ENCODE peak calls at places on chromosomes 13 and 19, in ten cellular contexts. One of them, this sample, is unnamed.

GRCh38 chr19:14120497-14120780 is 2.9 kb upstream of the PRKACA start:
- DNase-seq in CD4-positive, CD25-positive, alpha-beta regulatory T cell: no peak
- DNase-seq in sigmoid colon: no peak
- DNase-seq in stimulated activated CD4-positive, alpha-beta T cell treated with anti-CD3 and anti-CD28 coated beads, Interleukin-2, amount 100 ng/mL, for 48 hours: no peak
- DNase-seq in activated CD4-positive, alpha-beta T cell treated with anti-CD3 and anti-CD28 coated beads for 48 hours: no peak
- DNase-seq in iris pigment epithelial cell: no peak
- DNase-seq in T-helper 2 cell: no peak
- DNase-seq in IMR-90: no peak
- DNase-seq in activated naive CD8-positive, alpha-beta T cell treated with anti-CD3 and anti-CD28 coated beads for 36 hours: no peak
- DNase-seq in HFF-Myc: no peak
- DNase-seq in this sample: no peak

GRCh38 chr13:95106562-95106961 is 194.7 kb downstream of the ABCC4 start:
- DNase-seq in activated naive CD8-positive, alpha-beta T cell treated with anti-CD3 and anti-CD28 coated beads for 36 hours: no peak
- DNase-seq in iris pigment epithelial cell: peak; percentile 37
- DNase-seq in IMR-90: no peak
- DNase-seq in HFF-Myc: no peak
- DNase-seq in CD4-positive, CD25-positive, alpha-beta regulatory T cell: no peak
- DNase-seq in stimulated activated CD4-positive, alpha-beta T cell treated with anti-CD3 and anti-CD28 coated beads, Interleukin-2, amount 100 ng/mL, for 48 hours: no peak
- DNase-seq in sigmoid colon: no peak
- DNase-seq in T-helper 2 cell: no peak
- DNase-seq in activated CD4-positive, alpha-beta T cell treated with anti-CD3 and anti-CD28 coated beads for 48 hours: no peak
- DNase-seq in this sample: peak; percentile 13

GRCh38 chr13:39362652-39363390 is 240.2 kb downstream of the LHFPL6 start:
- DNase-seq in stimulated activated CD4-positive, alpha-beta T cell treated with anti-CD3 and anti-CD28 coated beads, Interleukin-2, amount 100 ng/mL, for 48 hours: no peak
- DNase-seq in sigmoid colon: peak; percentile 70
- DNase-seq in iris pigment epithelial cell: no peak
- DNase-seq in IMR-90: peak; percentile 42
- DNase-seq in HFF-Myc: no peak
- DNase-seq in activated naive CD8-positive, alpha-beta T cell treated with anti-CD3 and anti-CD28 coated beads for 36 hours: no peak
- DNase-seq in T-helper 2 cell: no peak
- DNase-seq in CD4-positive, CD25-positive, alpha-beta regulatory T cell: no peak
- DNase-seq in activated CD4-positive, alpha-beta T cell treated with anti-CD3 and anti-CD28 coated beads for 48 hours: no peak
- DNase-seq in this sample: no peak

GRCh38 chr19:18659281-18660050 is 22.6 kb downstream of the KLHL26 start:
- DNase-seq in sigmoid colon: no peak
- DNase-seq in activated naive CD8-positive, alpha-beta T cell treated with anti-CD3 and anti-CD28 coated beads for 36 hours: no peak
- DNase-seq in stimulated activated CD4-positive, alpha-beta T cell treated with anti-CD3 and anti-CD28 coated beads, Interleukin-2, amount 100 ng/mL, for 48 hours: no peak
- DNase-seq in T-helper 2 cell: no peak
- DNase-seq in CD4-positive, CD25-positive, alpha-beta regulatory T cell: no peak
- DNase-seq in IMR-90: no peak
- DNase-seq in iris pigment epithelial cell: no peak
- DNase-seq in HFF-Myc: no peak
- DNase-seq in activated CD4-positive, alpha-beta T cell treated with anti-CD3 and anti-CD28 coated beads for 48 hours: no peak
- DNase-seq in this sample: no peak

GRCh38 chr13:30708541-30708940 is 26.8 kb upstream of the ALOX5AP start:
- DNase-seq in stimulated activated CD4-positive, alpha-beta T cell treated with anti-CD3 and anti-CD28 coated beads, Interleukin-2, amount 100 ng/mL, for 48 hours: no peak
- DNase-seq in IMR-90: peak; percentile 69
- DNase-seq in CD4-positive, CD25-positive, alpha-beta regulatory T cell: no peak
- DNase-seq in iris pigment epithelial cell: peak; percentile 84
- DNase-seq in activated CD4-positive, alpha-beta T cell treated with anti-CD3 and anti-CD28 coated beads for 48 hours: no peak
- DNase-seq in sigmoid colon: no peak
- DNase-seq in activated naive CD8-positive, alpha-beta T cell treated with anti-CD3 and anti-CD28 coated beads for 36 hours: no peak
- DNase-seq in T-helper 2 cell: no peak
- DNase-seq in HFF-Myc: no peak
- DNase-seq in this sample: peak; percentile 88

GRCh38 chr13:74114202-74114601 is 20.0 kb downstream of the KLF12 start:
- DNase-seq in iris pigment epithelial cell: peak; percentile 88
- DNase-seq in activated naive CD8-positive, alpha-beta T cell treated with anti-CD3 and anti-CD28 coated beads for 36 hours: no peak
- DNase-seq in CD4-positive, CD25-positive, alpha-beta regulatory T cell: no peak
- DNase-seq in activated CD4-positive, alpha-beta T cell treated with anti-CD3 and anti-CD28 coated beads for 48 hours: no peak
- DNase-seq in stimulated activated CD4-positive, alpha-beta T cell treated with anti-CD3 and anti-CD28 coated beads, Interleukin-2, amount 100 ng/mL, for 48 hours: no peak
- DNase-seq in HFF-Myc: no peak
- DNase-seq in sigmoid colon: no peak
- DNase-seq in T-helper 2 cell: no peak
- DNase-seq in IMR-90: peak; percentile 62
- DNase-seq in this sample: peak; percentile 57

GRCh38 chr13:34013061-34013460 is 195.1 kb downstream of the RFC3 start:
- DNase-seq in sigmoid colon: no peak
- DNase-seq in stimulated activated CD4-positive, alpha-beta T cell treated with anti-CD3 and anti-CD28 coated beads, Interleukin-2, amount 100 ng/mL, for 48 hours: no peak
- DNase-seq in IMR-90: no peak
- DNase-seq in activated naive CD8-positive, alpha-beta T cell treated with anti-CD3 and anti-CD28 coated beads for 36 hours: no peak
- DNase-seq in T-helper 2 cell: no peak
- DNase-seq in CD4-positive, CD25-positive, alpha-beta regulatory T cell: no peak
- DNase-seq in iris pigment epithelial cell: no peak
- DNase-seq in activated CD4-positive, alpha-beta T cell treated with anti-CD3 and anti-CD28 coated beads for 48 hours: no peak
- DNase-seq in HFF-Myc: no peak
- DNase-seq in this sample: no peak

GRCh38 chr13:27663947-27664346 is 42.3 kb downstream of the POLR1D start:
- DNase-seq in sigmoid colon: no peak
- DNase-seq in stimulated activated CD4-positive, alpha-beta T cell treated with anti-CD3 and anti-CD28 coated beads, Interleukin-2, amount 100 ng/mL, for 48 hours: no peak
- DNase-seq in CD4-positive, CD25-positive, alpha-beta regulatory T cell: no peak
- DNase-seq in activated CD4-positive, alpha-beta T cell treated with anti-CD3 and anti-CD28 coated beads for 48 hours: no peak
- DNase-seq in activated naive CD8-positive, alpha-beta T cell treated with anti-CD3 and anti-CD28 coated beads for 36 hours: no peak
- DNase-seq in iris pigment epithelial cell: no peak
- DNase-seq in IMR-90: no peak
- DNase-seq in T-helper 2 cell: no peak
- DNase-seq in HFF-Myc: no peak
- DNase-seq in this sample: peak; percentile 12

GRCh38 chr19:40521276-40521675 is 54.5 kb downstream of the SPTBN4 start:
- DNase-seq in activated CD4-positive, alpha-beta T cell treated with anti-CD3 and anti-CD28 coated beads for 48 hours: peak; percentile 12
- DNase-seq in CD4-positive, CD25-positive, alpha-beta regulatory T cell: peak; percentile 27
- DNase-seq in activated naive CD8-positive, alpha-beta T cell treated with anti-CD3 and anti-CD28 coated beads for 36 hours: no peak
- DNase-seq in sigmoid colon: no peak
- DNase-seq in stimulated activated CD4-positive, alpha-beta T cell treated with anti-CD3 and anti-CD28 coated beads, Interleukin-2, amount 100 ng/mL, for 48 hours: no peak
- DNase-seq in iris pigment epithelial cell: peak; percentile 35
- DNase-seq in T-helper 2 cell: no peak
- DNase-seq in HFF-Myc: no peak
- DNase-seq in IMR-90: peak; percentile 29
- DNase-seq in this sample: peak; percentile 53

GRCh38 chr19:29211562-29212416 is 1.2 kb downstream of the UQCRFS1 start:
- DNase-seq in iris pigment epithelial cell: peak; percentile 23
- DNase-seq in CD4-positive, CD25-positive, alpha-beta regulatory T cell: peak; percentile 6
- DNase-seq in IMR-90: peak; percentile 12
- DNase-seq in T-helper 2 cell: peak; percentile 44
- DNase-seq in sigmoid colon: no peak
- DNase-seq in stimulated activated CD4-positive, alpha-beta T cell treated with anti-CD3 and anti-CD28 coated beads, Interleukin-2, amount 100 ng/mL, for 48 hours: no peak
- DNase-seq in activated CD4-positive, alpha-beta T cell treated with anti-CD3 and anti-CD28 coated beads for 48 hours: peak; percentile 31
- DNase-seq in activated naive CD8-positive, alpha-beta T cell treated with anti-CD3 and anti-CD28 coated beads for 36 hours: peak; percentile 2
- DNase-seq in HFF-Myc: no peak
- DNase-seq in this sample: peak; percentile 31

GRCh38 chr13:39811696-39812095 is 156.2 kb downstream of the COG6 start:
- DNase-seq in stimulated activated CD4-positive, alpha-beta T cell treated with anti-CD3 and anti-CD28 coated beads, Interleukin-2, amount 100 ng/mL, for 48 hours: no peak
- DNase-seq in iris pigment epithelial cell: no peak
- DNase-seq in IMR-90: no peak
- DNase-seq in activated CD4-positive, alpha-beta T cell treated with anti-CD3 and anti-CD28 coated beads for 48 hours: no peak
- DNase-seq in T-helper 2 cell: no peak
- DNase-seq in activated naive CD8-positive, alpha-beta T cell treated with anti-CD3 and anti-CD28 coated beads for 36 hours: no peak
- DNase-seq in HFF-Myc: no peak
- DNase-seq in CD4-positive, CD25-positive, alpha-beta regulatory T cell: no peak
- DNase-seq in sigmoid colon: no peak
- DNase-seq in this sample: no peak

GRCh38 chr19:34556500-34556899 is 74.9 kb downstream of the WTIP start:
- DNase-seq in activated CD4-positive, alpha-beta T cell treated with anti-CD3 and anti-CD28 coated beads for 48 hours: peak; percentile 52
- DNase-seq in stimulated activated CD4-positive, alpha-beta T cell treated with anti-CD3 and anti-CD28 coated beads, Interleukin-2, amount 100 ng/mL, for 48 hours: peak; percentile 16
- DNase-seq in activated naive CD8-positive, alpha-beta T cell treated with anti-CD3 and anti-CD28 coated beads for 36 hours: peak; percentile 15
- DNase-seq in iris pigment epithelial cell: peak; percentile 4
- DNase-seq in IMR-90: no peak
- DNase-seq in T-helper 2 cell: no peak
- DNase-seq in CD4-positive, CD25-positive, alpha-beta regulatory T cell: no peak
- DNase-seq in sigmoid colon: no peak
- DNase-seq in HFF-Myc: peak; percentile 2
- DNase-seq in this sample: peak; percentile 9

GRCh38 chr19:53540091-53540490 is 2.1 kb downstream of the ZNF331 start:
- DNase-seq in HFF-Myc: no peak
- DNase-seq in activated naive CD8-positive, alpha-beta T cell treated with anti-CD3 and anti-CD28 coated beads for 36 hours: no peak
- DNase-seq in T-helper 2 cell: no peak
- DNase-seq in CD4-positive, CD25-positive, alpha-beta regulatory T cell: no peak
- DNase-seq in IMR-90: no peak
- DNase-seq in stimulated activated CD4-positive, alpha-beta T cell treated with anti-CD3 and anti-CD28 coated beads, Interleukin-2, amount 100 ng/mL, for 48 hours: no peak
- DNase-seq in iris pigment epithelial cell: no peak
- DNase-seq in sigmoid colon: no peak
- DNase-seq in activated CD4-positive, alpha-beta T cell treated with anti-CD3 and anti-CD28 coated beads for 48 hours: no peak
- DNase-seq in this sample: no peak

GRCh38 chr19:38726761-38727301 is 17.4 kb downstream of the CAPN12 start:
- DNase-seq in sigmoid colon: no peak
- DNase-seq in T-helper 2 cell: no peak
- DNase-seq in stimulated activated CD4-positive, alpha-beta T cell treated with anti-CD3 and anti-CD28 coated beads, Interleukin-2, amount 100 ng/mL, for 48 hours: no peak
- DNase-seq in HFF-Myc: no peak
- DNase-seq in CD4-positive, CD25-positive, alpha-beta regulatory T cell: no peak
- DNase-seq in IMR-90: no peak
- DNase-seq in iris pigment epithelial cell: no peak
- DNase-seq in activated naive CD8-positive, alpha-beta T cell treated with anti-CD3 and anti-CD28 coated beads for 36 hours: no peak
- DNase-seq in activated CD4-positive, alpha-beta T cell treated with anti-CD3 and anti-CD28 coated beads for 48 hours: peak; percentile 11
- DNase-seq in this sample: no peak

GRCh38 chr19:50718255-50719118 is 1.1 kb downstream of the SHANK1 start:
- DNase-seq in iris pigment epithelial cell: no peak
- DNase-seq in HFF-Myc: no peak
- DNase-seq in sigmoid colon: no peak
- DNase-seq in activated CD4-positive, alpha-beta T cell treated with anti-CD3 and anti-CD28 coated beads for 48 hours: no peak
- DNase-seq in CD4-positive, CD25-positive, alpha-beta regulatory T cell: no peak
- DNase-seq in IMR-90: no peak
- DNase-seq in activated naive CD8-positive, alpha-beta T cell treated with anti-CD3 and anti-CD28 coated beads for 36 hours: no peak
- DNase-seq in T-helper 2 cell: no peak
- DNase-seq in stimulated activated CD4-positive, alpha-beta T cell treated with anti-CD3 and anti-CD28 coated beads, Interleukin-2, amount 100 ng/mL, for 48 hours: no peak
- DNase-seq in this sample: no peak

GRCh38 chr13:85286081-85286480 is 513.1 kb downstream of the SLITRK6 start:
- DNase-seq in CD4-positive, CD25-positive, alpha-beta regulatory T cell: no peak
- DNase-seq in T-helper 2 cell: no peak
- DNase-seq in HFF-Myc: no peak
- DNase-seq in activated naive CD8-positive, alpha-beta T cell treated with anti-CD3 and anti-CD28 coated beads for 36 hours: no peak
- DNase-seq in stimulated activated CD4-positive, alpha-beta T cell treated with anti-CD3 and anti-CD28 coated beads, Interleukin-2, amount 100 ng/mL, for 48 hours: no peak
- DNase-seq in IMR-90: peak; percentile 4
- DNase-seq in iris pigment epithelial cell: no peak
- DNase-seq in sigmoid colon: no peak
- DNase-seq in activated CD4-positive, alpha-beta T cell treated with anti-CD3 and anti-CD28 coated beads for 48 hours: no peak
- DNase-seq in this sample: no peak

GRCh38 chr13:27583645-27584044 is 36.7 kb downstream of the LNX2 start:
- DNase-seq in CD4-positive, CD25-positive, alpha-beta regulatory T cell: no peak
- DNase-seq in activated naive CD8-positive, alpha-beta T cell treated with anti-CD3 and anti-CD28 coated beads for 36 hours: no peak
- DNase-seq in activated CD4-positive, alpha-beta T cell treated with anti-CD3 and anti-CD28 coated beads for 48 hours: no peak
- DNase-seq in sigmoid colon: no peak
- DNase-seq in HFF-Myc: no peak
- DNase-seq in iris pigment epithelial cell: peak; percentile 58
- DNase-seq in IMR-90: no peak
- DNase-seq in T-helper 2 cell: no peak
- DNase-seq in stimulated activated CD4-positive, alpha-beta T cell treated with anti-CD3 and anti-CD28 coated beads, Interleukin-2, amount 100 ng/mL, for 48 hours: no peak
- DNase-seq in this sample: peak; percentile 70

GRCh38 chr13:51380269-51380668 is 40.8 kb downstream of the SERPINE3 start:
- DNase-seq in activated naive CD8-positive, alpha-beta T cell treated with anti-CD3 and anti-CD28 coated beads for 36 hours: no peak
- DNase-seq in HFF-Myc: no peak
- DNase-seq in T-helper 2 cell: no peak
- DNase-seq in CD4-positive, CD25-positive, alpha-beta regulatory T cell: no peak
- DNase-seq in iris pigment epithelial cell: peak; percentile 76
- DNase-seq in stimulated activated CD4-positive, alpha-beta T cell treated with anti-CD3 and anti-CD28 coated beads, Interleukin-2, amount 100 ng/mL, for 48 hours: no peak
- DNase-seq in activated CD4-positive, alpha-beta T cell treated with anti-CD3 and anti-CD28 coated beads for 48 hours: no peak
- DNase-seq in sigmoid colon: no peak
- DNase-seq in IMR-90: peak; percentile 16
- DNase-seq in this sample: peak; percentile 75

GRCh38 chr19:30064021-30064699 is 122.1 kb downstream of the URI1 start:
- DNase-seq in HFF-Myc: no peak
- DNase-seq in iris pigment epithelial cell: no peak
- DNase-seq in activated CD4-positive, alpha-beta T cell treated with anti-CD3 and anti-CD28 coated beads for 48 hours: no peak
- DNase-seq in stimulated activated CD4-positive, alpha-beta T cell treated with anti-CD3 and anti-CD28 coated beads, Interleukin-2, amount 100 ng/mL, for 48 hours: no peak
- DNase-seq in activated naive CD8-positive, alpha-beta T cell treated with anti-CD3 and anti-CD28 coated beads for 36 hours: no peak
- DNase-seq in T-helper 2 cell: no peak
- DNase-seq in IMR-90: no peak
- DNase-seq in CD4-positive, CD25-positive, alpha-beta regulatory T cell: no peak
- DNase-seq in sigmoid colon: peak; percentile 40
- DNase-seq in this sample: no peak

GRCh38 chr19:2328401-2329161 is at the start of the genes LSM7 and SPPL2B:
- DNase-seq in activated CD4-positive, alpha-beta T cell treated with anti-CD3 and anti-CD28 coated beads for 48 hours: peak; percentile 93
- DNase-seq in sigmoid colon: peak; percentile 95
- DNase-seq in IMR-90: peak; percentile 83
- DNase-seq in HFF-Myc: no peak
- DNase-seq in iris pigment epithelial cell: peak; percentile 80
- DNase-seq in T-helper 2 cell: peak; percentile 94
- DNase-seq in activated naive CD8-positive, alpha-beta T cell treated with anti-CD3 and anti-CD28 coated beads for 36 hours: peak; percentile 95
- DNase-seq in stimulated activated CD4-positive, alpha-beta T cell treated with anti-CD3 and anti-CD28 coated beads, Interleukin-2, amount 100 ng/mL, for 48 hours: peak; percentile 90
- DNase-seq in CD4-positive, CD25-positive, alpha-beta regulatory T cell: peak; percentile 91
- DNase-seq in this sample: peak; percentile 88

GRCh38 chr19:6227156-6227940 is 52.4 kb downstream of the MLLT1 start:
- DNase-seq in iris pigment epithelial cell: no peak
- DNase-seq in stimulated activated CD4-positive, alpha-beta T cell treated with anti-CD3 and anti-CD28 coated beads, Interleukin-2, amount 100 ng/mL, for 48 hours: no peak
- DNase-seq in sigmoid colon: no peak
- DNase-seq in CD4-positive, CD25-positive, alpha-beta regulatory T cell: no peak
- DNase-seq in activated naive CD8-positive, alpha-beta T cell treated with anti-CD3 and anti-CD28 coated beads for 36 hours: no peak
- DNase-seq in T-helper 2 cell: no peak
- DNase-seq in HFF-Myc: no peak
- DNase-seq in activated CD4-positive, alpha-beta T cell treated with anti-CD3 and anti-CD28 coated beads for 48 hours: no peak
- DNase-seq in IMR-90: no peak
- DNase-seq in this sample: no peak

GRCh38 chr13:73602295-73602694 is 531.9 kb downstream of the KLF12 start:
- DNase-seq in HFF-Myc: peak; percentile 2
- DNase-seq in stimulated activated CD4-positive, alpha-beta T cell treated with anti-CD3 and anti-CD28 coated beads, Interleukin-2, amount 100 ng/mL, for 48 hours: no peak
- DNase-seq in IMR-90: peak; percentile 28
- DNase-seq in activated CD4-positive, alpha-beta T cell treated with anti-CD3 and anti-CD28 coated beads for 48 hours: no peak
- DNase-seq in sigmoid colon: no peak
- DNase-seq in activated naive CD8-positive, alpha-beta T cell treated with anti-CD3 and anti-CD28 coated beads for 36 hours: no peak
- DNase-seq in CD4-positive, CD25-positive, alpha-beta regulatory T cell: no peak
- DNase-seq in iris pigment epithelial cell: peak; percentile 54
- DNase-seq in T-helper 2 cell: peak; percentile 48
- DNase-seq in this sample: peak; percentile 17

GRCh38 chr13:102771298-102772041 is 2.1 kb downstream of the TEX30 start:
- DNase-seq in stimulated activated CD4-positive, alpha-beta T cell treated with anti-CD3 and anti-CD28 coated beads, Interleukin-2, amount 100 ng/mL, for 48 hours: no peak
- DNase-seq in CD4-positive, CD25-positive, alpha-beta regulatory T cell: no peak
- DNase-seq in IMR-90: no peak
- DNase-seq in sigmoid colon: no peak
- DNase-seq in iris pigment epithelial cell: peak; percentile 3
- DNase-seq in T-helper 2 cell: no peak
- DNase-seq in activated naive CD8-positive, alpha-beta T cell treated with anti-CD3 and anti-CD28 coated beads for 36 hours: no peak
- DNase-seq in HFF-Myc: no peak
- DNase-seq in activated CD4-positive, alpha-beta T cell treated with anti-CD3 and anti-CD28 coated beads for 48 hours: no peak
- DNase-seq in this sample: no peak

GRCh38 chr13:26539738-26540292 is 17.7 kb upstream of the WASF3 start:
- DNase-seq in activated CD4-positive, alpha-beta T cell treated with anti-CD3 and anti-CD28 coated beads for 48 hours: no peak
- DNase-seq in T-helper 2 cell: no peak
- DNase-seq in CD4-positive, CD25-positive, alpha-beta regulatory T cell: no peak
- DNase-seq in stimulated activated CD4-positive, alpha-beta T cell treated with anti-CD3 and anti-CD28 coated beads, Interleukin-2, amount 100 ng/mL, for 48 hours: no peak
- DNase-seq in HFF-Myc: no peak
- DNase-seq in iris pigment epithelial cell: no peak
- DNase-seq in IMR-90: no peak
- DNase-seq in activated naive CD8-positive, alpha-beta T cell treated with anti-CD3 and anti-CD28 coated beads for 36 hours: no peak
- DNase-seq in sigmoid colon: no peak
- DNase-seq in this sample: no peak

GRCh38 chr13:77388944-77389616 is 62.2 kb upstream of the MYCBP2 start:
- DNase-seq in T-helper 2 cell: peak; percentile 46
- DNase-seq in CD4-positive, CD25-positive, alpha-beta regulatory T cell: no peak
- DNase-seq in iris pigment epithelial cell: no peak
- DNase-seq in IMR-90: no peak
- DNase-seq in sigmoid colon: no peak
- DNase-seq in activated CD4-positive, alpha-beta T cell treated with anti-CD3 and anti-CD28 coated beads for 48 hours: peak; percentile 9
- DNase-seq in HFF-Myc: no peak
- DNase-seq in activated naive CD8-positive, alpha-beta T cell treated with anti-CD3 and anti-CD28 coated beads for 36 hours: no peak
- DNase-seq in stimulated activated CD4-positive, alpha-beta T cell treated with anti-CD3 and anti-CD28 coated beads, Interleukin-2, amount 100 ng/mL, for 48 hours: no peak
- DNase-seq in this sample: no peak

GRCh38 chr19:38145627-38146026 is 78.4 kb downstream of the DPF1 start:
- DNase-seq in sigmoid colon: no peak
- DNase-seq in activated naive CD8-positive, alpha-beta T cell treated with anti-CD3 and anti-CD28 coated beads for 36 hours: no peak
- DNase-seq in stimulated activated CD4-positive, alpha-beta T cell treated with anti-CD3 and anti-CD28 coated beads, Interleukin-2, amount 100 ng/mL, for 48 hours: no peak
- DNase-seq in iris pigment epithelial cell: peak; percentile 15
- DNase-seq in IMR-90: no peak
- DNase-seq in activated CD4-positive, alpha-beta T cell treated with anti-CD3 and anti-CD28 coated beads for 48 hours: no peak
- DNase-seq in T-helper 2 cell: no peak
- DNase-seq in HFF-Myc: no peak
- DNase-seq in CD4-positive, CD25-positive, alpha-beta regulatory T cell: no peak
- DNase-seq in this sample: peak; percentile 42

GRCh38 chr19:48271531-48272151 is 1.8 kb downstream of the ZNF114 start:
- DNase-seq in activated CD4-positive, alpha-beta T cell treated with anti-CD3 and anti-CD28 coated beads for 48 hours: peak; percentile 37
- DNase-seq in HFF-Myc: no peak
- DNase-seq in activated naive CD8-positive, alpha-beta T cell treated with anti-CD3 and anti-CD28 coated beads for 36 hours: peak; percentile 21
- DNase-seq in stimulated activated CD4-positive, alpha-beta T cell treated with anti-CD3 and anti-CD28 coated beads, Interleukin-2, amount 100 ng/mL, for 48 hours: no peak
- DNase-seq in T-helper 2 cell: no peak
- DNase-seq in iris pigment epithelial cell: peak; percentile 39
- DNase-seq in CD4-positive, CD25-positive, alpha-beta regulatory T cell: no peak
- DNase-seq in sigmoid colon: no peak
- DNase-seq in IMR-90: peak; percentile 35
- DNase-seq in this sample: peak; percentile 45

GRCh38 chr13:28503182-28503980 is 8.5 kb upstream of the FLT1 start:
- DNase-seq in sigmoid colon: no peak
- DNase-seq in T-helper 2 cell: no peak
- DNase-seq in CD4-positive, CD25-positive, alpha-beta regulatory T cell: no peak
- DNase-seq in IMR-90: peak; percentile 29
- DNase-seq in activated naive CD8-positive, alpha-beta T cell treated with anti-CD3 and anti-CD28 coated beads for 36 hours: no peak
- DNase-seq in activated CD4-positive, alpha-beta T cell treated with anti-CD3 and anti-CD28 coated beads for 48 hours: no peak
- DNase-seq in HFF-Myc: no peak
- DNase-seq in iris pigment epithelial cell: peak; percentile 32
- DNase-seq in stimulated activated CD4-positive, alpha-beta T cell treated with anti-CD3 and anti-CD28 coated beads, Interleukin-2, amount 100 ng/mL, for 48 hours: no peak
- DNase-seq in this sample: no peak

This sample was measured in choroid plexus epithelial cell.